ENCODE peak calls at places on chromosomes 5 and 9, in five cellular contexts. V is H9, O is A549, Y is HCT116, F is PC-3. Q is an unnamed sample.

GRCh38 chr9:89463986-89464901 is 33.7 kb downstream of the SEMA4D start:
- DNase-seq in F (no peak), O (no peak), Y (no peak), V (no peak), Q (no peak)

GRCh38 chr9:125428060-125428481 is 166.4 kb downstream of the GAPVD1 start:
- DNase-seq in O (peak; percentile 31), V (no peak), Y (peak; percentile 28), F (peak; percentile 54), Q (no peak)

GRCh38 chr5:158553195-158553945 is 546.3 kb downstream of the EBF1 start:
- DNase-seq in O (no peak), F (no peak), Y (no peak), V (no peak), Q (no peak)

GRCh38 chr9:18905033-18905882 is 127.8 kb downstream of the SAXO1 start:
- DNase-seq in O (no peak), F (peak; percentile 53), V (no peak), Y (no peak), Q (no peak)

GRCh38 chr5:165502893-165503696 is 1997.7 kb downstream of the MAT2B start:
- DNase-seq in V (no peak), O (no peak), F (no peak), Y (no peak), Q (peak; percentile 10)

GRCh38 chr9:18142964-18143363 is 331.0 kb upstream of the ADAMTSL1 start:
- DNase-seq in F (peak; percentile 26), Y (no peak), V (no peak), O (no peak), Q (peak; percentile 2)

GRCh38 chr9:105713260-105713938 is 19.1 kb downstream of the TMEM38B start:
- DNase-seq in O (no peak), Y (no peak), F (no peak), V (peak; percentile 38), Q (no peak)

GRCh38 chr9:13731637-13732036 is 452.1 kb upstream of the MPDZ start:
- DNase-seq in O (no peak), F (no peak), V (no peak), Y (no peak), Q (peak; percentile 11)

GRCh38 chr5:124651663-124652513 is 94.6 kb downstream of the ZNF608 start:
- DNase-seq in O (peak; percentile 79), Y (no peak), V (peak; percentile 89), F (peak; percentile 70), Q (peak; percentile 92)

GRCh38 chr9:123645762-123646161 is 284.2 kb downstream of the DENND1A start:
- DNase-seq in O (no peak), Y (no peak), F (no peak), V (no peak), Q (no peak)

GRCh38 chr5:19002111-19002510 is 985.9 kb downstream of the CDH18 start:
- DNase-seq in F (no peak), O (no peak), Y (no peak), V (no peak), Q (no peak)

GRCh38 chr9:15306068-15306756 is 804 bp downstream of the TTC39B start:
- DNase-seq in F (peak; percentile 51), O (no peak), V (peak; percentile 78), Y (no peak), Q (peak; percentile 41)

GRCh38 chr5:139481122-139481533 is 1.4 kb downstream of the STING1 start:
- DNase-seq in V (no peak), Y (no peak), F (no peak), O (no peak), Q (peak; percentile 10)

GRCh38 chr9:78121488-78121887 is 89.9 kb upstream of the GNAQ start:
- DNase-seq in F (peak; percentile 72), V (peak; percentile 45), Y (peak; percentile 35), O (peak; percentile 21), Q (peak; percentile 76)

GRCh38 chr5:60287174-60287771 is 393.7 kb upstream of the PDE4D start:
- DNase-seq in O (peak; percentile 18), Y (peak; percentile 75), F (peak; percentile 65), V (peak; percentile 76), Q (peak; percentile 62)

GRCh38 chr5:168315991-168316578 is 24.6 kb downstream of the WWC1 start:
- DNase-seq in Y (no peak), O (no peak), V (no peak), F (peak; percentile 59), Q (no peak)

GRCh38 chr9:78278177-78278777 is 18.6 kb upstream of the PSAT1 start:
- DNase-seq in Y (no peak), O (no peak), F (no peak), V (no peak), Q (no peak)

GRCh38 chr9:35749515-35750255 is 598 bp downstream of the RGP1 start:
- DNase-seq in V (peak; percentile 51), Y (no peak), O (no peak), F (peak; percentile 19), Q (peak; percentile 60)

GRCh38 chr5:177362871-177363507 is 5.3 kb downstream of the RGS14 start:
- DNase-seq in F (peak; percentile 62), V (peak; percentile 83), Y (no peak), O (peak; percentile 79), Q (peak; percentile 53)

GRCh38 chr9:123262338-123262737 is 6.0 kb downstream of the STRBP start:
- DNase-seq in Y (no peak), V (no peak), O (no peak), F (no peak), Q (no peak)

GRCh38 chr9:107214381-107214780 is 68.7 kb upstream of the RAD23B start:
- DNase-seq in O (no peak), Y (no peak), F (no peak), V (no peak), Q (no peak)

GRCh38 chr9:109602987-109603386 is 104.9 kb upstream of the PTPN3 start:
- DNase-seq in O (no peak), Y (no peak), F (no peak), V (no peak), Q (no peak)

GRCh38 chr9:109315889-109316640 is 4.8 kb downstream of the EPB41L4B start:
- DNase-seq in O (peak; percentile 82), F (peak; percentile 96), Y (peak; percentile 92), V (no peak), Q (no peak)

GRCh38 chr5:137696481-137696880 is 39.4 kb downstream of the KLHL3 start:
- DNase-seq in V (no peak), F (peak; percentile 3), Y (no peak), O (no peak), Q (peak; percentile 84)

GRCh38 chr9:137226338-137227056 is 805 bp upstream of the RNF224 start:
- DNase-seq in V (no peak), F (peak; percentile 93), Y (no peak), O (no peak), Q (no peak)

GRCh38 chr9:2018764-2019548 is 3.8 kb downstream of the SMARCA2 start:
- DNase-seq in Y (no peak), V (no peak), F (no peak), O (no peak), Q (peak; percentile 6)

DNA sequence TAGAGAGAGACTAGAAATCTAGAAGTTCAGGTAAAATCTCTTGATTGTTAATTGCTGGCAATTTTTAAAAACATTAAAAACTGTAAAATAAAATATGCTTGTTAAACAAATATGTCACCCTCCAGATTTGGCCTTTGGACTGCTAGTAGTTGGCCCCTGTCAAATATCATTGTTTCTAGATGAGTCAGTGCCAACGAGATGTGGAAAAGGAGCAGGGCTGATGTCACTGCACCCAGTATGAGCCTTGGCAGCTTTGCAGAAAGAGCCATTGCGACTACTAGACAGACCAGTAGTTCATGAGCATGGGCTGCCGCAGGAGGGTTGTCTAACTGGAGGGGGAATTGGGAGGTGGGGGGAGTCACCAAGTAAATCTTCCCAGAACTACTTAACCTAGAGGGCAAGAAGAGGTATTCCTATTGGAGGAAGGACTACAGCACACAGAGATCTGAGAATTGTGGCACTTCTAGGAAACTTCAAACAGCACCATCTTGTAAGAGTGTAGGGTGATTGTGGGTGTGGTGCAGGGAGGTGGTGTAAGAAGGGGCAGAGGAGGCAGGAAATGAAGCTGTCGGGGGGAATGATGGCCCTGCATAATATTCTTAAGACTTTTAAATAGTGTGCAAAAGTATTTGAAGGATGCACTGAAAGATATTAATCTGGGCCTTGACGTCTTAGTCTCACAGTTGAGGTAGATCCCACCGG is 7.1 kb upstream of the DOCK2 start:
- DNase-seq in O (peak; percentile 57), V (no peak), Y (no peak), F (peak; percentile 86), Q (peak; percentile 40)
- H3K4me2 ChIP-seq in O (peak overlapping the region; percentile 52), V (no peak overlapping the region), Y (no peak overlapping the region), F (peak overlapping the region; percentile 16), Q (no peak overlapping the region)

DNA sequence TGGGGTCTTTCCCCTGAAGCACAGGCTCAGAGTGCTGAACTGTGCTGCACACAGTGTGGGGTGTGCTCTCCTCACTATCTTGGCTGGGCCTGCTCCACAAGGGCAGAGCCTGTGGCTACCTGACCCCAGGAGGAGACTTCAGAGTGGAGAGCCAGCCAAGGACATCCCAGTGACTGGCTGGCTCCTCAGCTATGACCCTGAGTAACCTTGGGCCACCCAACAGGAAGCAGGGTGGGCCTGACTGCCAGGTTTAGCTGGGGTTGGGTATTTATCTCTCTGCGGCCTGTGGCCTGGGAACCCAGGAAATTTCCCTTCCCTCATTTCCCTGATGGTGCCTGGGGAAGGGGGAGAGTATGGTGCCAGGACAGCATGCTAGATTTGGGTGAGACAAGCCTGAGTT is 2.1 kb upstream of the EEIG1 start:
- DNase-seq in F (no peak), Y (no peak), O (no peak), V (no peak), Q (no peak)
- H3K4me2 ChIP-seq in F (no peak overlapping the region), Y (no peak overlapping the region), O (no peak overlapping the region), V (no peak overlapping the region), Q (no peak overlapping the region)

DNA sequence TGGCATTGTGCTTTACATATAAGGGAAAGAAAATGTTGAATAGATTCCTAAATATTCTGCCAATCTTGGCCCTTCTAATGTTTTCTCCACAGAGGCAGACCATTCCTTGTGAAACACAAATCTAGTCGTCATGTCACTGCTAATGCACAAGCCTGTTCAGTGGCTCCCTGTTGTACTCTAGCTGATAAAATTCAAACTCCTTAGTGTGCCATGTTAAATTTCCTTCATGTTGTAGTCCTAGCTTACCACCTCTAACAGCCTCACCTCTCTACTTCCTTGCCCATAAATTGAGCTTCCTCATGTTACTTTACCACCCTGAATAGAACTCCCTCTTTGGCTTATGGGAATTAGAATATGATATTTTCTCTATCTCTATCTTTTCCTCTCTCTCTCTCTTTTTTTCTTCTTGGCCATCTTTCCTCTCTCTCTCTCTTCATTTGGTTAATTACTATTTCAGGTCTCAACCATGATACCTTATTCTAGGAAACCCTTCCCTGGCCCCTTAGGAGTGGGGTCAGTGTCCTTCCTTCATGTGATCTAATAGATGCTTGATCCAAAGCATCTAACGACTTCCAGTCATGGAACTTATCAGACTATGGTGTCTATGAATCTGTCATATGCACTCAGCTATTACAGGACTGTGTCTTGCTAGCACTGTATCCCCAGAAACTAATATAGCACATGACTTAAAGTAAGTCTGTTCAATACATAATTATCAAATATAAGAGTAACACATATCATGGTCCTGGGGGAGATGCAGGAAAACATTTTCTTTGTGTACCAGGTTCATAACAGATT is 31.5 kb upstream of the ALDH1A1 start:
- DNase-seq in F (no peak), Y (no peak), V (no peak), O (no peak), Q (no peak)
- H3K4me2 ChIP-seq in F (no peak overlapping the region), Y (no peak overlapping the region), V (no peak overlapping the region), O (peak overlapping the region; percentile 89), Q (no peak overlapping the region)

DNA sequence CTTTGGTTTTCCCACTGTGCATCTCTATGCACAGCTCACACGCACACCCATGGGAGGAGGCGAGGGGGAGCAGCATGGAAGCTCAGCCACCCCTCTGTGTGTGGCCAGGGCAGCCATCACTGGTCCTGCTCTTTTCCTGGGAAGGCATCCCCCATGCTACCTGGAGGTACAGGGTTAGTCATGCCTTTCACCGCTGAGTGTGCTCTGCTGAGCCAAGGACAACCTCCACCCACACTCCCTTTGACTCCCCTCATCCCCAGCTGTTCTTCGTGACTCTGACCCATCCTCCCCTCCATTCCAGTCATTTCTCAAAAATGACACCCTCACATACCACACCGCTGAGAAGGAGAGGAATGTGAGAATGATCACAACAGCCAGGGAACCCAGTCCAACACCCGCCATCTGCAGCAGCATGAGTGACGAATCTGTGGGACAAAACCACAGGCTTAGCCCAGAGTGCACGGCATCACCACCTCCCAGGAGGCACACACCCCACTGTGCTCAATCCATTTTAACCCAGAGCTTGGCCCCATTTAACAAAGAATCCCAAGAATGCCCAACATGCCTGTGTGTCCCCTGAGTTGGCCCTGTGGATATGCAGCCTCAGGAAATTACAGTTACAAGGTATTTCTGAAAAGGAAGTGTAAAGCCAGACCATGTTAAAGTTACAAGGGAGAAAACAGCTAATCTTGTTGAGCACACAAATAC is 133.4 kb downstream of the SUSD1 start:
- DNase-seq in V (peak; percentile 64), O (peak; percentile 77), F (peak; percentile 96), Y (peak; percentile 81), Q (peak; percentile 83)
- H3K4me2 ChIP-seq in V (no peak overlapping the region), O (peak overlapping the region; percentile 61), F (peak overlapping the region; percentile 50), Y (peak overlapping the region; percentile 67), Q (peak overlapping the region; percentile 9)

Q was measured in endothelial cell of umbilical vein.